ENCODE peak calls at places on chromosomes 2 and 18, in four cellular contexts. X is NCI-H1930, R is right lobe of liver, Z is activated T-helper 1 cell treated with Interleukin-2 at 50 U/mL for 16 hours. Q is an unnamed sample.

GRCh38 chr2:155583674-155584195 is 748.8 kb downstream of the NR4A2 start:
- DNase-seq in X (no peak), R (no peak), Z (no peak), Q (peak)

GRCh38 chr2:158025263-158025996 is 76.2 kb upstream of the UPP2 start:
- DNase-seq in X (no peak), R (no peak), Z (no peak), Q (no peak)

GRCh38 chr18:61833978-61834377 is 58.8 kb downstream of the RNF152 start:
- DNase-seq in X (no peak), R (no peak), Z (no peak), Q (no peak)

GRCh38 chr2:160228141-160228963 is 28.3 kb upstream of the ITGB6 start:
- DNase-seq in X (no peak), R (no peak), Z (no peak), Q (no peak)

GRCh38 chr2:9235388-9236344 is 29.1 kb downstream of the ASAP2 start:
- DNase-seq in X (no peak), R (no peak), Z (no peak), Q (no peak)

GRCh38 chr2:120239488-120240287 is 13.0 kb upstream of the RALB start:
- DNase-seq in X (no peak), R (no peak), Z (no peak), Q (no peak)

GRCh38 chr2:237281900-237282306 is 132.1 kb downstream of the COL6A3 start:
- DNase-seq in X (no peak), R (no peak), Z (no peak), Q (no peak)

GRCh38 chr2:68716948-68717661 is 17.5 kb upstream of the ARHGAP25 start:
- DNase-seq in X (no peak), R (no peak), Z (no peak), Q (no peak)

GRCh38 chr18:5643288-5643687 is 99.5 kb upstream of the EPB41L3 start:
- DNase-seq in X (no peak), R (no peak), Z (no peak), Q (no peak)

GRCh38 chr2:121650554-121650930 is 1.3 kb upstream of the CLASP1 start:
- DNase-seq in X (no peak), R (no peak), Z (no peak), Q (no peak)

GRCh38 chr18:51151568-51152511 is 45.6 kb downstream of the MEX3C start:
- DNase-seq in X (no peak), R (no peak), Z (peak), Q (no peak)

GRCh38 chr18:52312321-52312720 is 27.7 kb upstream of the DCC start:
- DNase-seq in X (peak), R (no peak), Z (no peak), Q (no peak)

GRCh38 chr2:29108225-29108624 is 7.0 kb upstream of the CLIP4 start:
- DNase-seq in X (no peak), R (no peak), Z (no peak), Q (peak)

GRCh38 chr2:62713837-62714236 is 8.3 kb downstream of the EHBP1 start:
- DNase-seq in X (no peak), R (no peak), Z (no peak), Q (no peak)

GRCh38 chr18:30970201-30970816 is 72.2 kb downstream of the DSC3 start:
- DNase-seq in X (peak), R (no peak), Z (no peak), Q (no peak)

GRCh38 chr2:119292226-119292625 is 68.6 kb downstream of the STEAP3 start:
- DNase-seq in X (no peak), R (no peak), Z (no peak), Q (no peak)

GRCh38 chr2:134926231-134926931 is 7.8 kb downstream of the CCNT2 start:
- DNase-seq in X (no peak), R (no peak), Z (no peak), Q (no peak)

GRCh38 chr2:75982750-75983149 is 272.0 kb upstream of the GCFC2 start:
- DNase-seq in X (no peak), R (no peak), Z (no peak), Q (no peak)

GRCh38 chr2:17643031-17643615 is 102.6 kb downstream of the VSNL1 start:
- DNase-seq in X (no peak), R (no peak), Z (no peak), Q (peak)

GRCh38 chr2:189285351-189285750 is 105.8 kb upstream of the COL5A2 start:
- DNase-seq in X (no peak), R (no peak), Z (no peak), Q (no peak)

GRCh38 chr18:52334896-52335295 is 5.1 kb upstream of the DCC start:
- DNase-seq in X (no peak), R (no peak), Z (no peak), Q (no peak)

GRCh38 chr2:46073540-46074018 is 223.6 kb upstream of the EPAS1 start:
- DNase-seq in X (no peak), R (no peak), Z (no peak), Q (no peak)

GRCh38 chr18:74282359-74283254 is 9.2 kb downstream of the CYB5A start:
- DNase-seq in X (no peak), R (peak), Z (no peak), Q (no peak)

GRCh38 chr2:151040036-151040435 is 221.6 kb downstream of the RBM43 start:
- DNase-seq in X (no peak), R (no peak), Z (no peak), Q (no peak)

GRCh38 chr2:205390866-205391265 is 291.4 kb upstream of the NRP2 start:
- DNase-seq in X (no peak), R (no peak), Z (no peak), Q (no peak)

GRCh38 chr2:201261471-201261870 is 1.1 kb downstream of the CASP8 start:
- DNase-seq in X (no peak), R (no peak), Z (peak), Q (no peak)

GRCh38 chr18:32257073-32257780 is 67.4 kb downstream of the MEP1B start:
- DNase-seq in X (no peak), R (no peak), Z (no peak), Q (no peak)

GRCh38 chr2:83471708-83472107 is 987.4 kb downstream of the SUCLG1 start:
- DNase-seq in X (no peak), R (no peak), Z (no peak), Q (no peak)

GRCh38 chr2:130355181-130355577 is 677 bp upstream of the PTPN18 start:
- DNase-seq in X (no peak), R (no peak), Z (no peak), Q (no peak)

GRCh38 chr2:219289537-219290361 is 10.6 kb downstream of the DNAJB2 start:
- DNase-seq in X (no peak), R (no peak), Z (no peak), Q (peak)

GRCh38 chr2:109331864-109332848 is 203.2 kb downstream of the SH3RF3 start:
- DNase-seq in X (no peak), R (peak), Z (no peak), Q (peak)

GRCh38 chr2:176763111-176763510 is 449.5 kb upstream of the HNRNPA3 start:
- DNase-seq in X (no peak), R (no peak), Z (no peak), Q (no peak)